ENCODE peak calls at places on chromosomes 13 and 19, in ten cellular contexts. D, J, Y, O, E, B, U, G, K and A are unnamed samples.

GRCh38 chr13:31835932-31836331 is 96.6 kb downstream of the RXFP2 start:
- DNase-seq in U (no peak), K (peak), E (no peak), G (no peak), B (no peak), O (no peak), J (no peak), Y (peak), D (no peak), A (no peak)

GRCh38 chr19:21328885-21329605 is at the start of gene ZNF708:
- DNase-seq in Y (peak), E (peak), D (peak), B (peak), K (peak), G (peak), O (peak), U (peak), J (peak), A (peak)

GRCh38 chr13:30362005-30362788 is 54.8 kb upstream of the KATNAL1 start:
- DNase-seq in U (no peak), G (no peak), O (no peak), J (no peak), E (no peak), B (no peak), D (no peak), K (no peak), Y (no peak), A (no peak)

GRCh38 chr19:51001495-51001894 is at the start of gene KLK8:
- DNase-seq in K (no peak), U (no peak), B (no peak), G (no peak), J (no peak), D (no peak), O (no peak), E (no peak), Y (no peak), A (no peak)

GRCh38 chr13:113646921-113647340 is 11.1 kb downstream of the ATP4B start:
- DNase-seq in K (no peak), D (no peak), E (no peak), Y (no peak), B (no peak), U (peak), G (no peak), J (no peak), O (no peak), A (no peak)

GRCh38 chr13:73794755-73795154 is 339.4 kb downstream of the KLF12 start:
- DNase-seq in G (no peak), J (no peak), D (no peak), K (no peak), O (no peak), Y (no peak), B (no peak), U (no peak), E (no peak), A (no peak)

GRCh38 chr19:50835103-50835784 is 1.9 kb upstream of the KLK15 start:
- DNase-seq in D (no peak), O (no peak), U (no peak), J (no peak), B (no peak), Y (no peak), E (no peak), K (peak), G (no peak), A (no peak)

GRCh38 chr19:15265849-15266248 is 33.6 kb upstream of the EPHX3 start:
- DNase-seq in G (no peak), U (peak), K (no peak), O (no peak), E (no peak), J (no peak), B (no peak), D (no peak), Y (peak), A (no peak)

GRCh38 chr13:26062853-26063444 is 11.1 kb upstream of the SHISA2 start:
- DNase-seq in U (no peak), B (peak), D (no peak), E (peak), J (no peak), G (no peak), K (peak), Y (peak), O (peak), A (peak)

GRCh38 chr13:27533155-27533643 is 82.8 kb upstream of the MTIF3 start:
- DNase-seq in B (no peak), J (no peak), U (peak), G (peak), D (peak), E (peak), K (peak), O (peak), Y (peak), A (peak)

GRCh38 chr13:36214163-36214921 is at the start of gene SOHLH2:
- DNase-seq in B (no peak), K (no peak), D (no peak), E (no peak), O (no peak), G (no peak), Y (no peak), J (no peak), U (no peak), A (no peak)

GRCh38 chr19:610801-611505 is 21.3 kb downstream of the HCN2 start:
- DNase-seq in E (peak), K (no peak), G (peak), O (no peak), J (no peak), B (no peak), U (peak), D (peak), Y (no peak), A (no peak)

GRCh38 chr19:28393574-28394336 is 819.2 kb downstream of the UQCRFS1 start:
- DNase-seq in G (no peak), Y (no peak), K (no peak), O (no peak), D (no peak), B (no peak), U (no peak), E (peak), J (no peak), A (peak)

GRCh38 chr19:45528149-45528743 is 21.0 kb downstream of the VASP start:
- DNase-seq in Y (peak), G (no peak), K (peak), D (no peak), U (no peak), J (no peak), O (peak), B (no peak), E (no peak), A (no peak)

GRCh38 chr19:1370579-1371361 is 12.9 kb upstream of the NDUFS7 start:
- DNase-seq in G (no peak), J (peak), Y (no peak), E (no peak), D (no peak), B (no peak), K (no peak), U (no peak), O (no peak), A (no peak)

GRCh38 chr19:41376998-41377365 is 649 bp downstream of the TMEM91 start:
- DNase-seq in E (no peak), K (no peak), B (no peak), Y (no peak), U (no peak), D (no peak), G (no peak), O (no peak), J (no peak), A (no peak)

GRCh38 chr13:26971990-26972888 is 199.4 kb downstream of the USP12 start:
- DNase-seq in E (peak), U (no peak), K (peak), B (no peak), O (peak), J (peak), D (peak), Y (peak), G (peak), A (peak)

GRCh38 chr19:55251296-55252081 is 7.3 kb downstream of the PPP6R1 start:
- DNase-seq in U (no peak), D (peak), E (peak), G (peak), K (no peak), B (no peak), O (no peak), Y (no peak), J (no peak), A (no peak)

GRCh38 chr13:46121597-46122163 is 16.8 kb upstream of the CPB2 start:
- DNase-seq in E (no peak), B (no peak), U (no peak), J (no peak), G (no peak), K (no peak), O (no peak), Y (no peak), D (no peak), A (no peak)

GRCh38 chr13:21717817-21718216 is 46.9 kb downstream of the FGF9 start:
- DNase-seq in O (peak), Y (peak), B (peak), U (no peak), K (no peak), G (no peak), D (no peak), E (no peak), J (no peak), A (no peak)